ENCODE peak calls at places on chromosomes 5 and 9, in five cellular contexts. J is upper lobe of right lung, M is stomach, T is right lobe of liver, O is A549. W is an unnamed sample.

GRCh38 chr5:74311961-74312360 is 328.6 kb downstream of the ENC1 start:
- DNase-seq in J (no peak), M (no peak), T (no peak), O (no peak), W (no peak)

GRCh38 chr5:136056771-136057335 is 28.1 kb downstream of the TGFBI start:
- DNase-seq in J (no peak), M (no peak), T (no peak), O (no peak), W (peak)

GRCh38 chr5:56328753-56329560 is 95.8 kb upstream of the ANKRD55 start:
- DNase-seq in J (no peak), M (no peak), T (no peak), O (peak), W (no peak)

GRCh38 chr5:173849908-173850307 is 38.2 kb upstream of the CPEB4 start:
- DNase-seq in J (no peak), M (no peak), T (no peak), O (no peak), W (no peak)

GRCh38 chr9:18771018-18771417 is 262.0 kb downstream of the SAXO1 start:
- DNase-seq in J (no peak), M (no peak), T (no peak), O (no peak), W (no peak)

GRCh38 chr9:133715295-133715865 is 22.8 kb downstream of the SARDH start:
- DNase-seq in J (peak), M (no peak), T (peak), O (no peak), W (no peak)

GRCh38 chr5:5141625-5142527 is 1.7 kb downstream of the ADAMTS16 start:
- DNase-seq in J (no peak), M (peak), T (no peak), O (peak), W (no peak)

GRCh38 chr5:95759005-95759404 is 27.9 kb downstream of the RHOBTB3 start:
- DNase-seq in J (no peak), M (no peak), T (peak), O (peak), W (no peak)

GRCh38 chr9:124257865-124258764 is at the start of gene NEK6:
- DNase-seq in J (peak), M (peak), T (peak), O (no peak), W (no peak)

GRCh38 chr5:20536813-20537212 is 548.8 kb upstream of the CDH18 start:
- DNase-seq in J (no peak), M (no peak), T (no peak), O (no peak), W (no peak)

GRCh38 chr9:91816356-91816755 is 133.7 kb downstream of the ROR2 start:
- DNase-seq in J (no peak), M (no peak), T (no peak), O (no peak), W (peak)

DNA sequence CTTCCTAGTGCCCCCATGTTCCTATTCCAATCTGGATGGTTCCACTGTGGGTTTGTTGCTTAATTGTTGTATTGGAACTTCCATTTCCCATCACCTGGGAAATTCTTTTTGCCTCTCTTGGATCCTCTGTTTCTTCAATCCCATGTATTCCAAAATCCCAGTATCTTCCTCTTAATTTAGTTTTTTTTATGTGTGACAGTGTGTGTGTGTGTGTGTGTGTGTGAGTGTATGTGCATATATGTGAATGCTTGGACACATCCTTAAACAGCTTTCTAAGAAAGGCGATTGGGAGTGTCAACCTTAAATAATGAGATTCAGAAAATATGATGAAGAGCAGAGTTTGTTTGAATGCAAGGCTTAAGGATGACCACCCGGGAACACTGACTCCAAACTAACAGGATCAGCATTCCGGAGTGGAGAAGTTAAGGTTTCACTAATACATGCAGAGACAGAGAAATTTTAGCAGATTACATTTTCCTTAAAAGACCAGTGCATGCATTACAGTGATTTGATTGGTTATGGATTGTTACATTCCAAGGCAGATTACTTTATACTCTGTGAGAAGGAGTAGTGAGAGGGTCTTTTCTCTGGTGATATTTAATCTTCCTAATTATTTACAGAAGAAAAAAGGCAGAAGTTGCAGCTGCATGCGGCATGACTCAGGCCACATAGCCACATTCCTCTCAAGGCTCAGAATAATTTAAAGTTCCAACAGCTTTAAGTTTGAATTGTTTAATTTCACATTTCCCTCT is 53.2 kb upstream of the PDZD2 start:
- DNase-seq in J (no peak), M (no peak), T (no peak), O (no peak), W (no peak)
- H3K4me3 ChIP-seq in J (no peak), M (no peak), T (no peak), O (no peak), W (no peak)

DNA sequence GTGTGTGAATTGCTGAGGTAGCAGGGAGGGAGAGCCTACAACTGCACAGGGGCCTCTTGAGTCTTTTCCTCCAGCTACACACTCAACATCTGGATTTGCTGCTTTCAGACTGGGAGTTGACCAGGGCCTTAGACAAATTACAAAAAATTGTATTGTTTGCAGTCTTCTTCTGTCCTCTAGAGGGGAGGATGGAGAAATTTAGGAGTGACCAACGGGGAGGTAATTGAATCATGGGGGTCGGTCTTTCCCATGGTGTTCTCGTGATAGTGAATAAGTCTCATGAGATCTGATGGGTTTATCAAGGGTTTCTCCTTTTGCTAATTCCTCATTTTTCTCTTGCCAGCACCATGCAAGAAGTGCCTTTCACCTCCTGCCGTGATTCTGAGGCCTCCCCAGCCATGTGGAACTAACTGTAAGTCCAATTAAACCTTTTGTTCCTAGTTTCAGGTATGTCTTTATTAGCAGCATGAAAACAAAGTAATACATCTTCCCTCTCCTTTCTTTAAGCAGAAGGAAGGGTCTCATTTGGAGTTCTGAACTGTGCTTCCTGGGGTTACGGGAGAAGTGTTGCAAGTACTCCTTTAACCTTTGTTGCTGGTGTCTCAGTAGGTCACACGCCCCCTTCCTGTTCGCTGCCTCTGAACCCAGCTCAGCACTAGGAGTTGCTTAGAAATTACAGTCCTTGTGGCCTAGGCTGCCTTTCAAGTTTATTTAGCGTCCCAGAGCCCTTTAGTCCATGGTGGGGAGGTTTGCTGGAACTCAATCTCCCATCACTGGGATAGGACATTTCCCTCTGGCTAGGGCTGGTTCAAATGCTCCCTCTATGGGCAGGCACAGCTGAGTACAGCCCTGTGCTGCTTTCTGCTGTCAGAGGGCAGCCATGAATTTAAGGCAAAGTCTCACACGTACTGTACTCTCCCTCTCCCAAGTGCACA is 4.4 kb downstream of the IFNA8 start:
- DNase-seq in J (no peak), M (no peak), T (no peak), O (no peak), W (no peak)
- TF ChIP-seq CTCF in J (peak), M (no peak), T (peak), O (no peak), W (no peak)

DNA sequence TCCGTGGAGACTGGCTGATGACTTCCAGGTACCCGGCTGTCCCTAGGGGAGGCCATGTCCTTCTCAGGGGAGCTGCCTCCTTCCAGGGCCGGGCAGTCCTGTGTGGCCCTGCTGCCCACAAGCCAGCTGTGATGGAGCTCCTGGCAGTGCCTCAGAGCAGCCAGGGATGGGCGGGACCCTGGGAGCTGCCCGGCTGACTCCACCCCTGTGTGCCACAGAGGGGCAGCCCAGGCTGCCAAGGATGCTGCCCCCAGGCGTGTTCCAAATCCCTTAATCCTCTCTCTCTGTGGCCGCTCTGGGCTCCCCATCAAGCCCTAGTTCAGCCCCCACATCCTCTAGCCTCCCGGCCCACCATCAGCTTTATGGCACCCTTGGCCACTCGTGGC is 7.0 kb upstream of the SCGB3A1 start:
- DNase-seq in J (peak), M (peak), T (no peak), O (no peak), W (peak)
- H3K4me3 ChIP-seq in J (no peak), M (no peak), T (no peak), O (no peak), W (no peak)

DNA sequence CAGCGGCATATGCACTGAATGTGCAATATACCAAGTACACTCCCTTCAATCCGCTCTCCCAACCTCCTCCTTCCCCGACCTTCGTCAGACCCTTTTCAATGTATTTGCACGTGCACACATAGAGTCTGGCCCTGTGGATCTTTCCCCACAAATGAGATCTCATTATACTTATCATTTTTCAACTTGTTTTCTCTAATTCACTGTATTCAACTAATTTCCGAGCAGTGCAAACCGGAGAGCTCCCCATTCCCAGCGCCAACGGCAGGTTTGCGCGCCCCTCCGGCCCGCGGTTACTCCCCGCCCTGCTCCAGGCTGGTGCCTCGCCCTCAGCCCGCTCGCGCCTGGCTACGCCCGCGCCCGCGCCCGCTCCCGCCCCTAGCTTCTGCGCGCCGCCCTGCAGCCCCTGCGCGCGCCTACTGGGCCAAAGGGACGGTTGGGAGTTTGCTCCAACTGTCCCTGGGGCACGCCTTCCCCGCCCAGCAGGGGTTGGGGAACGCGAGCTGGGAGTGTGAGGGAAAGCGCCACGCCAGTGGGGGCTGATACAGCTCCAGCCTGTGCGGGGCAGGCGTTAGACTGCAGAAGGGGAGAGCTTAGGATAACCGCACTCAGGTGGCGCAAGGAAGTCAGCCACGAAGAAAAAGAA is 3.3 kb upstream of the CDC20B start:
- DNase-seq in J (no peak), M (peak), T (peak), O (peak), W (no peak)
- TF ChIP-seq CTCF in J (no peak), M (peak), T (peak), O (no peak), W (no peak)

DNA sequence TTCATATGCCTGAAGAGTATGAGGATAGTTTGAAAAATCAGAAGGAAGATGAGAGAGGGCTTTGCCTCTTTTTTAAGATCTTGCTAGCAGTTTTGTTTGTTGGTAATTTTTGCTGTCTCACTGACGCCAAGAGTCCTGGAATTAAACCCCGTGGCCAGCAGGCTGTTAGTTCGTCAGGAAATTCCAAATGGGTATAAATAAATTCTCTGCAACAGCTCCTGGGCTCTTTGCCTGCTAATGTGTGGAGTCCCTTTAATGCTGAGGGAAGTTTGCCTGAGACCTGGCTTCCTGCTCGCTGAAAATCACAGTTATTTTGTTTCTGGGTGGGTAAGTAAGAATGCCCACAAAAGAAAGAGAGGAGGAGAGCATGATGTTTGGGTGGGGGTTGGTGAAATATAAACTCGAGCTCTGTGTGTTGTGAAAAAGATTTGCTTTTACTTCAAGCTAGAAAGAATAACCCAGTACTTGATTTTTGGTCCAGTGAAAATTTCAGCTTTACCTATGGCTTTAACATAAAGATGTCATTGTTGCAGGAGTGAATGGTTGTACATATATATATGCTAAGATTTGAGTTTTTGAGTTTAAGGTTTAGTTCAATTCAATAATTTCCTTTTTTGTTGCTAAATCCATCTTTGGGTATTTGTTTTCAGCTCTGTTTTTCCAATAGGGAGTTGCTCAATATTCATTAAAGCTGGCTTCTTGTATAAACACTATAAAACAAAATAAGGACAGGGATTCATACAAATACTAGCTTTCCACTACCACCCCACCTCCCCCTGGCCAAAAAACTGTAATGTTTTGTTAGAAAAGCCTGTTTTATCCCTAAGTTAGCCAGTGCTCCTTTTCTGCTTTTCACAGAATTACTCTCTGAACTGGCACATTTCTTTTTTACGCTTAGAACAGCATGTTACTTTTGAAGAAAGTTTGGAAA is 147.8 kb upstream of the DMRT1 start:
- DNase-seq in J (no peak), M (no peak), T (no peak), O (no peak), W (no peak)
- H3K4me3 ChIP-seq in J (peak), M (no peak), T (peak), O (peak), W (peak)